ENCODE peak calls at places on chromosomes 2 and 18, in nine cellular contexts. I, N, W, J, E, A, X, Q and D are unnamed samples.

GRCh38 chr2:25447018-25447417 is 105.3 kb upstream of the DNMT3A start:
- DNase-seq in I (no peak), N (no peak), W (no peak), J (no peak), E (no peak), A (no peak), X (no peak), Q (no peak), D (no peak)

GRCh38 chr18:35371412-35372195 is 5.5 kb downstream of the ZNF396 start:
- DNase-seq in I (no peak), N (no peak), W (no peak), J (no peak), E (no peak), A (no peak), X (no peak), Q (peak; percentile 19), D (no peak)

GRCh38 chr2:62461707-62462106 is 44.3 kb downstream of the TMEM17 start:
- DNase-seq in I (no peak), N (no peak), W (peak; percentile 28), J (no peak), E (no peak), A (peak; percentile 65), X (no peak), Q (no peak), D (no peak)

GRCh38 chr18:41828137-41828536 is 126.9 kb upstream of the PIK3C3 start:
- DNase-seq in I (no peak), N (no peak), W (no peak), J (no peak), E (no peak), A (peak; percentile 65), X (no peak), Q (no peak), D (no peak)

GRCh38 chr18:424071-424868 is 76.2 kb downstream of the COLEC12 start:
- DNase-seq in I (no peak), N (no peak), W (no peak), J (no peak), E (no peak), A (no peak), X (no peak), Q (peak; percentile 65), D (no peak)

GRCh38 chr2:236910966-236911495 is 174.7 kb upstream of the COPS8 start:
- DNase-seq in I (no peak), N (no peak), W (peak; percentile 27), J (no peak), E (no peak), A (no peak), X (no peak), Q (no peak), D (no peak)

GRCh38 chr2:240467659-240468299 is 32.3 kb downstream of the GPC1 start:
- DNase-seq in I (no peak), N (no peak), W (peak; percentile 5), J (peak; percentile 3), E (no peak), A (no peak), X (no peak), Q (no peak), D (peak; percentile 24)

GRCh38 chr2:85814802-85815550 is 61.2 kb downstream of the ATOH8 start:
- DNase-seq in I (no peak), N (no peak), W (no peak), J (no peak), E (no peak), A (no peak), X (no peak), Q (no peak), D (no peak)

GRCh38 chr2:79638943-79639342 is 126.1 kb downstream of the CTNNA2 start:
- DNase-seq in I (no peak), N (no peak), W (no peak), J (no peak), E (no peak), A (no peak), X (no peak), Q (no peak), D (no peak)

GRCh38 chr2:29187926-29188325 is 72.7 kb downstream of the CLIP4 start:
- DNase-seq in I (no peak), N (no peak), W (no peak), J (no peak), E (no peak), A (no peak), X (no peak), Q (peak; percentile 11), D (no peak)

GRCh38 chr18:9240270-9240669 is 94.3 kb upstream of the TWSG1 start:
- DNase-seq in I (no peak), N (no peak), W (no peak), J (no peak), E (no peak), A (no peak), X (no peak), Q (no peak), D (no peak)

GRCh38 chr18:9244376-9244775 is 90.2 kb upstream of the TWSG1 start:
- DNase-seq in I (no peak), N (no peak), W (no peak), J (no peak), E (no peak), A (no peak), X (no peak), Q (no peak), D (no peak)

GRCh38 chr18:9239708-9240107 is 94.9 kb upstream of the TWSG1 start:
- DNase-seq in I (no peak), N (no peak), W (no peak), J (no peak), E (no peak), A (no peak), X (no peak), Q (peak; percentile 10), D (no peak)

GRCh38 chr18:9237982-9238381 is 96.6 kb upstream of the TWSG1 start:
- DNase-seq in I (no peak), N (peak; percentile 5), W (no peak), J (no peak), E (no peak), A (no peak), X (no peak), Q (no peak), D (no peak)

GRCh38 chr18:9242987-9243386 is 91.6 kb upstream of the TWSG1 start:
- DNase-seq in I (no peak), N (no peak), W (no peak), J (no peak), E (no peak), A (no peak), X (no peak), Q (no peak), D (no peak)
- H3K4me1 ChIP-seq in I (no peaks in the 10 kb centered on the region), N (no peaks in the 10 kb centered on the region), W (no peaks in the 10 kb centered on the region), J (no peaks in the 10 kb centered on the region), E (no peaks in the 10 kb centered on the region), A (peaks cover 8% of the 10 kb centered on the region), X (no peaks in the 10 kb centered on the region), Q (no peaks in the 10 kb centered on the region), D (peaks cover 19% of the 10 kb centered on the region)

DNA sequence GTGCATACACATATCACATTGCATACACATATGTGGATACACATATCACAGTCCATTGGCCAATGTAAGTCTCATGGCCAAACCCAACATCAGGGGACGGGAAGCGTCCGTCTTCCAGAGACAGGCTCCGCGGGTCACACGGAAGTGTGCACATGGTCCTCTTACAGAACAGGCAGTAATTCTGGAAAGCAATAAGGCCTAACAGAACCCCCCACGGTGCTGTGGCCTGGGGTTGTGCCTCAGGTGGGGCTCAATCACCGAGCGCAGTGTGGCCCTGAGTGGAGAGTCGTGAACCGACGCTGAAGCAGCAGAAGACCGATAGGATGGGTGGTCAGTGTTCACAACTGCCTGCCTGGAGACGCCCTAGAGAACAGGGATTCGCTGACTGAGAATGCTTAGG is 857.3 kb downstream of the GALR1 start:
- DNase-seq in I (no peak), N (no peak), W (no peak), J (no peak), E (no peak), A (no peak), X (no peak), Q (no peak), D (no peak)
- H3K27me3 ChIP-seq in I (no peaks in the 10 kb centered on the region), N (no peaks in the 10 kb centered on the region), W (no peaks in the 10 kb centered on the region), J (no peaks in the 10 kb centered on the region), E (peaks cover 7% of the 10 kb centered on the region), A (peaks cover 39% of the 10 kb centered on the region), X (no peaks in the 10 kb centered on the region), Q (no peaks in the 10 kb centered on the region), D (no peaks in the 10 kb centered on the region)

DNA sequence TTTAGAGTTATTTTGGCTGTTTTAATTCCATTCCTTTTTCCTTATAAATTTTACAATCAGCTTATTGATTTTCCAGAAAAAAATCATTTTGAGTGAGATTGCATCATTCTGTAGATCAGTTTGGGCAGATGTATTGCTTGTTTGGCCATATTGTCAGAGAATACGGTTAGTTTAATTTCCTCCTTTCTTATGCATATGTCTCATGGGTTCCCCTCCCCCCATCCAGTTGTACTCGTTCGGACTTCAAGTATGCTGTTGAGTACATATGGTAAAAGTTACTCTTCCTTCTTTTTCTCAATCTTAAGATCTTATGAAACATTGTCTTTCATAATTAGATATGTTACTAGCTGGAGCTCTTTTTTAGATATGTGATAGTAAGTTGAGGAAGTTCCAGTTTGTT is 131.2 kb upstream of the TTC27 start:
- DNase-seq in I (no peak), N (no peak), W (no peak), J (no peak), E (no peak), A (no peak), X (no peak), Q (no peak), D (no peak)
- H3K36me3 ChIP-seq in I (peaks cover 96% of the 10 kb centered on the region), N (peaks cover 92% of the 10 kb centered on the region), W (no peaks in the 10 kb centered on the region), J (peaks cover 13% of the 10 kb centered on the region), E (peaks cover 21% of the 10 kb centered on the region), A (peaks cover 37% of the 10 kb centered on the region), X (peaks cover 20% of the 10 kb centered on the region), Q (peaks cover 54% of the 10 kb centered on the region), D (no peaks in the 10 kb centered on the region)

GRCh38 chr18:21112140-21112473 is 494 bp upstream of the ROCK1 start:
- DNase-seq in I (no peak), N (no peak), W (no peak), J (no peak), E (no peak), A (no peak), X (no peak), Q (no peak), D (no peak)

GRCh38 chr18:21109936-21110666 is 1.5 kb downstream of the ROCK1 start:
- DNase-seq in I (no peak), N (no peak), W (no peak), J (no peak), E (no peak), A (peak; percentile 10), X (no peak), Q (no peak), D (no peak)

GRCh38 chr18:21110667-21111350 is 804 bp downstream of the ROCK1 start:
- DNase-seq in I (peak; percentile 29), N (peak; percentile 25), W (peak; percentile 56), J (peak; percentile 64), E (peak; percentile 15), A (peak; percentile 41), X (peak; percentile 64), Q (peak; percentile 38), D (peak; percentile 66)

GRCh38 chr18:21111351-21112139 is at the start of gene ROCK1:
- DNase-seq in I (peak; percentile 97), N (peak; percentile 99), W (peak; percentile 99), J (peak; percentile 99), E (peak; percentile 83), A (peak; percentile 93), X (peak; percentile 99), Q (peak; percentile 98), D (peak; percentile 99)

DNA sequence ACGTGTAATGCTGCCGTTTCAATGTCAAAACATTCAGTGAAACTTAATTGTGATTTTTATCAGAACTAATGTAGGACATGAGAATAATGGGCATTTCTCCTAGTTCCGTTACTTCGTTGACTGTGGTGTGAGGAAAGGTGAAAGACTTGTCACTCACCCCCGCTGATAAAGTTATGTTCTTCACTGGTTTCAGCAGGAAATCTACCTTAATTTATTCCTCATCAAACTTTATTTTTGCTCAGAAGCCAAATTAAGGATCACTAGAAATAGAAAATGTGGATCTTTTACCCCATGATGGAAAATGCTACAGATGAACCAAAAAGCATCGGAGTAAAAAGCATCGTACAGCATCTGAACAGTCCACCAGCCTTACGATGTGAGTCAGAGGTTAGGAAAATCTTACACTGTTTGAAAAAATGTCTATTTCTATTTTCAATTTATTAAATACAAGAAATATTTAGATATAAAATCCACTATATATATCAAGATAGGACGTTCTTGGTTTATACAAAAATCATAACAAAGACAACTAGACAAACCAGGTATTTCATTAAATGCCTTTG is 1.0 kb upstream of the ROCK1 start:
- DNase-seq in I (no peak), N (no peak), W (no peak), J (no peak), E (no peak), A (peak; percentile 6), X (no peak), Q (peak; percentile 17), D (no peak)
- H3K4me1 ChIP-seq in I (peaks cover 8% of the 10 kb centered on the region), N (peaks cover 34% of the 10 kb centered on the region), W (peaks cover 16% of the 10 kb centered on the region), J (peaks cover 20% of the 10 kb centered on the region), E (no peaks in the 10 kb centered on the region), A (peaks cover 15% of the 10 kb centered on the region), X (peaks cover 23% of the 10 kb centered on the region), Q (peaks cover 14% of the 10 kb centered on the region), D (peaks cover 18% of the 10 kb centered on the region)